ENCODE peak calls at places on chromosomes 1 and 21, in five cellular contexts. One of them, this sample, is unnamed. For H3K27me3, the result is how much of the 10 kb centered on the place peaks cover.

GRCh38 chr1:235601087-235601486 is 48.5 kb downstream of the GNG4 start:
- DNase-seq in thoracic aorta: no peak
- DNase-seq in IMR-90: no peak
- DNase-seq in K562: peak
- DNase-seq in fibroblast of lung: peak
- DNase-seq in this sample: no peak

GRCh38 chr1:62250126-62250726 is 55.6 kb downstream of the L1TD1 start:
- DNase-seq in thoracic aorta: no peak
- DNase-seq in K562: no peak
- DNase-seq in fibroblast of lung: no peak
- DNase-seq in IMR-90: no peak
- DNase-seq in this sample: no peak

GRCh38 chr1:153841463-153841994 is 66.3 kb downstream of the SLC27A3 start:
- DNase-seq in thoracic aorta: no peak
- DNase-seq in K562: no peak
- DNase-seq in fibroblast of lung: peak
- DNase-seq in IMR-90: peak
- DNase-seq in this sample: no peak

GRCh38 chr1:50424045-50424939 is 1.0 kb upstream of the DMRTA2 start:
- DNase-seq in fibroblast of lung: peak
- DNase-seq in K562: no peak
- DNase-seq in IMR-90: no peak
- DNase-seq in thoracic aorta: no peak
- DNase-seq in this sample: no peak

GRCh38 chr1:23867542-23867952 is 543 bp downstream of the FUCA1 start:
- DNase-seq in thoracic aorta: no peak
- DNase-seq in K562: peak
- DNase-seq in fibroblast of lung: no peak
- DNase-seq in IMR-90: no peak
- DNase-seq in this sample: no peak

GRCh38 chr1:56135864-56136147 is 443.6 kb downstream of the PLPP3 start:
- DNase-seq in fibroblast of lung: no peak
- DNase-seq in IMR-90: no peak
- DNase-seq in thoracic aorta: no peak
- DNase-seq in K562: no peak
- DNase-seq in this sample: no peak

GRCh38 chr1:116567790-116568667 is 2.8 kb downstream of the CD58 start:
- DNase-seq in IMR-90: no peak
- DNase-seq in thoracic aorta: no peak
- DNase-seq in fibroblast of lung: no peak
- DNase-seq in K562: no peak
- DNase-seq in this sample: no peak

GRCh38 chr1:93552751-93553455 is 105.0 kb downstream of the FNBP1L start:
- DNase-seq in fibroblast of lung: peak
- DNase-seq in IMR-90: peak
- DNase-seq in thoracic aorta: no peak
- DNase-seq in K562: no peak
- DNase-seq in this sample: peak

GRCh38 chr1:22824975-22825374 is 114.3 kb downstream of the EPHB2 start:
- DNase-seq in IMR-90: no peak
- DNase-seq in thoracic aorta: no peak
- DNase-seq in K562: no peak
- DNase-seq in fibroblast of lung: no peak
- DNase-seq in this sample: no peak

GRCh38 chr1:58996341-58997059 is 212.7 kb upstream of the JUN start:
- DNase-seq in IMR-90: no peak
- DNase-seq in fibroblast of lung: no peak
- DNase-seq in thoracic aorta: no peak
- DNase-seq in K562: no peak
- DNase-seq in this sample: no peak

GRCh38 chr1:51567653-51568052 is 48.6 kb upstream of the EPS15 start:
- DNase-seq in thoracic aorta: no peak
- DNase-seq in fibroblast of lung: peak
- DNase-seq in K562: no peak
- DNase-seq in IMR-90: peak
- DNase-seq in this sample: no peak

GRCh38 chr1:61131716-61132115 is 49.4 kb downstream of the NFIA start:
- DNase-seq in thoracic aorta: no peak
- DNase-seq in K562: no peak
- DNase-seq in IMR-90: peak
- DNase-seq in fibroblast of lung: peak
- DNase-seq in this sample: no peak

GRCh38 chr1:50423670-50424000 is 392 bp upstream of the DMRTA2 start:
- DNase-seq in K562: no peak
- DNase-seq in fibroblast of lung: no peak
- DNase-seq in thoracic aorta: no peak
- DNase-seq in IMR-90: no peak
- DNase-seq in this sample: no peak

GRCh38 chr1:43286115-43286514 is 734 bp upstream of the C1orf210 start:
- DNase-seq in IMR-90: no peak
- DNase-seq in thoracic aorta: no peak
- DNase-seq in K562: no peak
- DNase-seq in fibroblast of lung: no peak
- DNase-seq in this sample: no peak

GRCh38 chr1:3282656-3283430 is 171.6 kb upstream of the ARHGEF16 start:
- DNase-seq in thoracic aorta: no peak
- DNase-seq in K562: no peak
- DNase-seq in fibroblast of lung: no peak
- DNase-seq in IMR-90: no peak
- DNase-seq in this sample: no peak

GRCh38 chr1:211589782-211590721 is 11.1 kb upstream of the SLC30A1 start:
- DNase-seq in thoracic aorta: no peak
- DNase-seq in K562: no peak
- DNase-seq in IMR-90: peak
- DNase-seq in fibroblast of lung: peak
- DNase-seq in this sample: no peak

GRCh38 chr1:24896596-24897262 is 33.3 kb downstream of the RUNX3 start:
- DNase-seq in thoracic aorta: no peak
- DNase-seq in IMR-90: no peak
- DNase-seq in K562: no peak
- DNase-seq in fibroblast of lung: no peak
- DNase-seq in this sample: no peak

GRCh38 chr1:109757936-109758786 is 5.6 kb downstream of the EPS8L3 start:
- DNase-seq in IMR-90: no peak
- DNase-seq in fibroblast of lung: no peak
- DNase-seq in thoracic aorta: no peak
- DNase-seq in K562: no peak
- DNase-seq in this sample: no peak

GRCh38 chr1:206930210-206930798 is 8.6 kb upstream of the FCMR start:
- DNase-seq in fibroblast of lung: no peak
- DNase-seq in K562: no peak
- DNase-seq in IMR-90: no peak
- DNase-seq in thoracic aorta: no peak
- DNase-seq in this sample: no peak

GRCh38 chr21:29374481-29374880 is 75.8 kb downstream of the BACH1 start:
- DNase-seq in K562: no peak
- DNase-seq in fibroblast of lung: no peak
- DNase-seq in thoracic aorta: no peak
- DNase-seq in IMR-90: no peak
- DNase-seq in this sample: no peak

GRCh38 chr1:74652711-74653131 is 20.9 kb downstream of the ERICH3 start:
- DNase-seq in fibroblast of lung: peak
- DNase-seq in thoracic aorta: no peak
- DNase-seq in IMR-90: peak
- DNase-seq in K562: no peak
- DNase-seq in this sample: no peak

GRCh38 chr1:21773585-21773984 is 9.4 kb downstream of the USP48 start:
- DNase-seq in thoracic aorta: no peak
- DNase-seq in K562: no peak
- DNase-seq in fibroblast of lung: no peak
- DNase-seq in IMR-90: no peak
- DNase-seq in this sample: no peak

GRCh38 chr1:200233393-200233792 is 176.4 kb downstream of the ZNF281 start:
- DNase-seq in K562: no peak
- DNase-seq in fibroblast of lung: no peak
- DNase-seq in thoracic aorta: no peak
- DNase-seq in IMR-90: peak
- DNase-seq in this sample: no peak

GRCh38 chr1:87682565-87682964 is 353.9 kb downstream of the LMO4 start:
- DNase-seq in fibroblast of lung: no peak
- DNase-seq in K562: no peak
- DNase-seq in IMR-90: no peak
- DNase-seq in thoracic aorta: no peak
- DNase-seq in this sample: no peak

GRCh38 chr21:33640697-33641338 is 723 bp downstream of the CRYZL1 start:
- DNase-seq in K562: no peak
- DNase-seq in fibroblast of lung: peak
- DNase-seq in IMR-90: peak
- DNase-seq in thoracic aorta: no peak
- DNase-seq in this sample: no peak

GRCh38 chr1:38140025-38140487 is 93.5 kb upstream of the POU3F1 start:
- DNase-seq in thoracic aorta: no peak
- DNase-seq in fibroblast of lung: no peak
- DNase-seq in K562: no peak
- DNase-seq in IMR-90: peak
- DNase-seq in this sample: no peak

GRCh38 chr1:38141483-38141882 is 94.9 kb upstream of the POU3F1 start:
- DNase-seq in K562: no peak
- DNase-seq in fibroblast of lung: no peak
- DNase-seq in IMR-90: no peak
- DNase-seq in thoracic aorta: no peak
- DNase-seq in this sample: no peak

GRCh38 chr1:38135621-38136414 is 89.2 kb upstream of the POU3F1 start:
- DNase-seq in K562: no peak
- DNase-seq in thoracic aorta: no peak
- DNase-seq in IMR-90: no peak
- DNase-seq in fibroblast of lung: no peak
- DNase-seq in this sample: no peak

GRCh38 chr1:38137164-38137563 is 90.6 kb upstream of the POU3F1 start:
- DNase-seq in fibroblast of lung: no peak
- DNase-seq in IMR-90: no peak
- DNase-seq in K562: no peak
- DNase-seq in thoracic aorta: no peak
- DNase-seq in this sample: no peak

DNA sequence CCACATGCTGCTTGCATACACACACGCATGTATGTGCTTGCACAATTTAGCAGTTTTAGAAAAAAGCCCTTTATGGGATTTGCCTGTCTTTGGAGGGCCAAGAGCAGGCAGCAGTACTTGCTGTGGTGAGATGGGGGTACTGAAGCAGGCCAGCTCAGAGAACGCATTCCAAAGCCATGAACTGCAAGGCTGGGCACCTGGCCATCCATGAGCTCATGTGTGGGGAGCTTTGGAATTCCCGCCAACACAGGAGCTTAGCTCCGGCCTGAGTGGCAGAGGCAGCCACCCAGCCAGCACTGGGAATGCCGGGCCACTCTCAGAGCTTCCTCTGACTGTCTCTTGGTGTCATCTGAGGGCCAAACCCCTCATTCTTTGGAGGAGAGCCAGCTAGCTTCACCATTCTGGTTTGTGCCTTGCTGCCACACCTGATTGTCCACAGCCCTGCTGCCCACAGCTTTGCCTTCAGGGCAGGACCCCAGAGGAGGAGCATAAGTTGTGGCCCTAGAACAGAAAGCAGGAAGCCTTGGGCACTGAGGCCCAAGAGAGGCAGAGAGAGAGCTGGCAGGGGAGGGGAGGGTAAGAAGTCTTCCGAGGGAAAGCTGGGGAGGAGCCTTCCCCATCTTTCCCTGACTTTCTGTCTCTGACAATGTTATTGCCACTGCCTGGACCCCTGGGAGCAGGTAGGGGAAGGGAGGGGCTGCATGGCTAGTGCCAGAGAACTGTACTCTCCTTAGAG is 92.1 kb upstream of the POU3F1 start:
- DNase-seq in fibroblast of lung: peak
- DNase-seq in thoracic aorta: peak
- DNase-seq in IMR-90: peak
- DNase-seq in K562: no peak
- DNase-seq in this sample: no peak
- H3K27me3 ChIP-seq in fibroblast of lung: under half
- H3K27me3 ChIP-seq in thoracic aorta: under half
- H3K27me3 ChIP-seq in IMR-90: under half
- H3K27me3 ChIP-seq in K562: half or more
- H3K27me3 ChIP-seq in this sample: under half

DNA sequence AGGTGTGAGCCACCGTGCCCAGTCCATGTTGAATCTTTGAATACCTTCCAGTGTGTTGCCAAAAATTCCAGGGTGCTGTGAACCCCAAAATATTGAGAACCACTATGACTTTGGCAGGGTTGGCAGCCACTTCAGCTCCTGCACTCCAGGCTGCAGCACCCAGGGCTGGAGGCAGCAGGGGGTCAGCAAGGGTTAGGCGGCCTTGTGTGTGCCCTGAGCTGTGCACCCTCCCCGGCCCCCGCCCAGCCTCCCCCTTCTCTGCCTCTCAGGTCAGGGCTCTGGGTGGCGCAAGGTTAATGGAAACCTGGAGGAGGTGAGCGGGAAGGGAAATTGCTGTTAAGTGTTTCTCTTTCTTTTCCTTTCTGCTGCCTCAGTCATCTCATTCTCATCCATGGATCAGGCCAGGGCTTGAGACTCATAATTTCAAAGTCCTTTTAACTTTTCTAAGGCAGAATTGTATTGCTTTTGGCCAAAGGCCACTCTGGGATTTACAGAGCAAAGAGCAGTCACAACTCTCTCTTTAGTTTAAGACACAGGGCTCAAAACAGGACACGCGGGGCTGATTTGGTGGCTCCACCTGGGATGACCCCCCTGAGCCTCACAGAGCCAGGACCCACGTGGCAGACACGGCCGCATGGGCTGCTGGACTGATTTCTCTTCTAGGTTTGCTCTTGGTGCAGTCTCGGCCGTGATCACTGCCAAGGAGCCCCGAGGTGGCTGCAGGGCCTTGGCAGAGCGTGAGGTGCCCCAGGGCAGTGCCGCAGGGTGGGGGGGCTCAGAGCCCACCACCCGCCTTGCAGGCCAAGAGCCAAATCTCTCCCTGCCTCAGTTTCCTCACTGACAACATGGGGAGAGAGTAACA is 212.4 kb downstream of the PTPRU start:
- DNase-seq in thoracic aorta: no peak
- DNase-seq in K562: no peak
- DNase-seq in fibroblast of lung: no peak
- DNase-seq in IMR-90: no peak
- DNase-seq in this sample: no peak
- H3K27me3 ChIP-seq in thoracic aorta: under half
- H3K27me3 ChIP-seq in K562: under half
- H3K27me3 ChIP-seq in fibroblast of lung: under half
- H3K27me3 ChIP-seq in IMR-90: under half
- H3K27me3 ChIP-seq in this sample: under half

GRCh38 chr1:30345525-30346145 is 377.8 kb downstream of the MATN1 start:
- DNase-seq in fibroblast of lung: no peak
- DNase-seq in K562: no peak
- DNase-seq in thoracic aorta: no peak
- DNase-seq in IMR-90: no peak
- DNase-seq in this sample: no peak
- H3K27me3 ChIP-seq in fibroblast of lung: under half
- H3K27me3 ChIP-seq in K562: under half
- H3K27me3 ChIP-seq in thoracic aorta: under half
- H3K27me3 ChIP-seq in IMR-90: under half
- H3K27me3 ChIP-seq in this sample: under half

DNA sequence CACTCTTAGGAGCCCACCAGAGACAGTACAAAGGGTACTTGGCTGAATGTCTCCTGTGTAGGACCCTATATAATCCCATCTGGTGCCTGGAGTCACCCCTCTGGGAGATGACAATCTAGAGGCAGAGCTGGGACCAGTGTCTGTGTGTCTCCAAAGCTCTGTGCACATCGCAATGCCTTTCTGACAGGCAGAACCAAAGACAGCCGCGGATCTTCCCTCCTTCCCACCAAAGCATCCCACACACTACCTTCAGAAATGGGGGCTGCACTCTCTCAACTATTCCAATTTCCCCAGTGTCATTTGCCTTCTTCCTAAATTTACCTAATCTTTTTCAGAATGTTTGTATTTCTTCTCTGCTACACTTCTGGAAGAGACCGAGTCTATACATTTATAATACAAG is 12.0 kb downstream of the PGBD5 start:
- DNase-seq in IMR-90: no peak
- DNase-seq in fibroblast of lung: no peak
- DNase-seq in K562: no peak
- DNase-seq in thoracic aorta: no peak
- DNase-seq in this sample: no peak
- H3K27me3 ChIP-seq in IMR-90: under half
- H3K27me3 ChIP-seq in fibroblast of lung: under half
- H3K27me3 ChIP-seq in K562: under half
- H3K27me3 ChIP-seq in thoracic aorta: under half
- H3K27me3 ChIP-seq in this sample: under half

This sample was measured in iPS DF 6.9.